ENCODE peak calls at places on chromosome 22, in ten cellular contexts. L is stimulated activated CD8-positive, alpha-beta memory T cell treated with anti-CD3 and anti-CD28 coated beads, Interleukin-15, amount 100 ng/mL, for 1 hour; J is H7; A is T-cell; O is GM10248; H is PC-9; I is EL; D is ELF-1; Y is T-helper 2 cell; M is hepatic stellate cell. C is an unnamed sample.

GRCh38 chr22:49574205-49574604 is 253.5 kb downstream of the BRD1 start:
- DNase-seq in L (no peak), J (peak), A (no peak), O (no peak), H (no peak), I (no peak), D (no peak), Y (no peak), M (no peak), C (no peak)

GRCh38 chr22:45090364-45090960 is 73.3 kb upstream of the NUP50 start:
- DNase-seq in L (no peak), J (peak), A (no peak), O (no peak), H (no peak), I (no peak), D (peak), Y (no peak), M (peak), C (no peak)

GRCh38 chr22:46303347-46303965 is 6.8 kb downstream of the GTSE1 start:
- DNase-seq in L (no peak), J (no peak), A (no peak), O (no peak), H (no peak), I (peak), D (no peak), Y (no peak), M (no peak), C (no peak)

GRCh38 chr22:23076896-23077572 is 6.7 kb downstream of the GNAZ start:
- DNase-seq in L (no peak), J (no peak), A (no peak), O (no peak), H (no peak), I (no peak), D (no peak), Y (no peak), M (no peak), C (no peak)

GRCh38 chr22:35661377-35661937 is 13.2 kb downstream of the APOL6 start:
- DNase-seq in L (no peak), J (no peak), A (no peak), O (no peak), H (no peak), I (peak), D (no peak), Y (no peak), M (no peak), C (no peak)

GRCh38 chr22:36332623-36333331 is 55.0 kb downstream of the MYH9 start:
- DNase-seq in L (no peak), J (peak), A (peak), O (peak), H (peak), I (peak), D (peak), Y (peak), M (no peak), C (peak)

GRCh38 chr22:31333648-31334047 is 12.5 kb downstream of the PATZ1 start:
- DNase-seq in L (no peak), J (no peak), A (no peak), O (no peak), H (no peak), I (no peak), D (no peak), Y (no peak), M (no peak), C (no peak)

GRCh38 chr22:29883831-29884139 is 811 bp downstream of the MTMR3 start:
- DNase-seq in L (no peak), J (no peak), A (no peak), O (no peak), H (no peak), I (no peak), D (no peak), Y (no peak), M (no peak), C (no peak)

GRCh38 chr22:21041937-21042336 is 3.8 kb upstream of the LRRC74B start:
- DNase-seq in L (no peak), J (peak), A (no peak), O (no peak), H (no peak), I (peak), D (no peak), Y (no peak), M (no peak), C (no peak)

GRCh38 chr22:24950272-24950902 is 2.1 kb upstream of the KIAA1671 start:
- DNase-seq in L (no peak), J (peak), A (no peak), O (no peak), H (no peak), I (peak), D (peak), Y (no peak), M (no peak), C (no peak)

GRCh38 chr22:24807284-24807950 is 1.4 kb downstream of the SGSM1 start:
- DNase-seq in L (no peak), J (no peak), A (peak), O (no peak), H (no peak), I (no peak), D (no peak), Y (no peak), M (no peak), C (no peak)

GRCh38 chr22:38758276-38758945 is 2.6 kb upstream of the SUN2 start:
- DNase-seq in L (peak), J (no peak), A (peak), O (peak), H (no peak), I (no peak), D (peak), Y (peak), M (no peak), C (peak)